ENCODE peak calls at places on chromosomes 1 and 21, in four cellular contexts. Q, U, L and H are unnamed samples.

GRCh38 chr1:198166900-198167299 is 10.1 kb downstream of the NEK7 start:
- DNase-seq in L (no peak), U (no peak), Q (no peak), H (no peak)

GRCh38 chr1:205248793-205249601 is 21.3 kb downstream of the TMCC2 start:
- DNase-seq in U (no peak), Q (no peak), L (no peak), H (no peak)

GRCh38 chr21:26686278-26686677 is 113.2 kb upstream of the CYYR1 start:
- DNase-seq in Q (peak), L (no peak), U (peak), H (peak)

GRCh38 chr1:5129746-5130355 is 475.4 kb downstream of the AJAP1 start:
- DNase-seq in L (no peak), Q (no peak), U (no peak), H (no peak)

GRCh38 chr21:31780944-31781343 is 49.0 kb upstream of the SCAF4 start:
- DNase-seq in L (no peak), U (no peak), Q (no peak), H (no peak)

GRCh38 chr1:33086384-33086850 is 5.5 kb downstream of the AZIN2 start:
- DNase-seq in L (no peak), Q (peak), U (peak), H (peak)

GRCh38 chr1:239353536-239353935 is 32.8 kb upstream of the CHRM3 start:
- DNase-seq in Q (no peak), L (no peak), U (no peak), H (peak)

GRCh38 chr1:47478090-47478489 is 40.2 kb downstream of the FOXD2 start:
- DNase-seq in U (no peak), Q (no peak), L (no peak), H (no peak)

GRCh38 chr1:151211972-151212705 is 13.8 kb downstream of the PIP5K1A start:
- DNase-seq in L (no peak), U (no peak), Q (no peak), H (peak)

GRCh38 chr21:46081022-46081861 is 16.7 kb upstream of the COL6A2 start:
- DNase-seq in L (no peak), U (peak), Q (no peak), H (no peak)

GRCh38 chr1:3058263-3059030 is 10.6 kb upstream of the PRDM16 start:
- DNase-seq in L (no peak), U (no peak), Q (no peak), H (no peak)

GRCh38 chr1:84887261-84887934 is 5.6 kb downstream of the LPAR3 start:
- DNase-seq in Q (no peak), L (no peak), U (no peak), H (no peak)

GRCh38 chr1:211259596-211260126 is 495 bp downstream of the RCOR3 start:
- DNase-seq in Q (no peak), L (peak), U (peak), H (no peak)

GRCh38 chr1:161835963-161836362 is 69.8 kb downstream of the ATF6 start:
- DNase-seq in Q (no peak), L (no peak), U (no peak), H (no peak)

GRCh38 chr1:197909346-197909745 is 6.9 kb downstream of the C1orf53 start:
- DNase-seq in U (no peak), L (no peak), Q (no peak), H (no peak)

GRCh38 chr21:44837537-44837936 is 19.7 kb upstream of the SUMO3 start:
- DNase-seq in U (no peak), L (no peak), Q (no peak), H (no peak)

GRCh38 chr1:119549719-119550141 is 42.7 kb downstream of the HSD3B1 start:
- DNase-seq in U (no peak), Q (peak), L (no peak), H (peak)

GRCh38 chr1:226085675-226086074 is 23.2 kb downstream of the H3-3A start:
- DNase-seq in Q (no peak), L (no peak), U (no peak), H (no peak)

GRCh38 chr1:246569248-246570238 is 3.3 kb downstream of the CNST start:
- DNase-seq in Q (peak), U (peak), L (no peak), H (peak)

GRCh38 chr1:85137660-85138059 is 63.2 kb downstream of the SYDE2 start:
- DNase-seq in L (no peak), U (no peak), Q (no peak), H (no peak)

GRCh38 chr1:206495493-206496046 is 11.8 kb upstream of the RASSF5 start:
- DNase-seq in U (no peak), L (no peak), Q (no peak), H (no peak)

GRCh38 chr1:117899801-117900200 is 29.6 kb downstream of the GDAP2 start:
- DNase-seq in Q (no peak), U (no peak), L (no peak), H (no peak)

GRCh38 chr21:45747802-45748445 is 104.4 kb downstream of the PCBP3 start:
- DNase-seq in L (no peak), U (no peak), Q (no peak), H (peak)

GRCh38 chr1:93770640-93771039 is 89.0 kb upstream of the BCAR3 start:
- DNase-seq in U (no peak), Q (no peak), L (no peak), H (no peak)

GRCh38 chr1:32953495-32953894 is 11.1 kb downstream of the RNF19B start:
- DNase-seq in U (no peak), L (no peak), Q (no peak), H (peak)

GRCh38 chr21:46384556-46384955 is 60.6 kb downstream of the PCNT start:
- DNase-seq in U (no peak), L (no peak), Q (no peak), H (no peak)

GRCh38 chr1:16011936-16012589 is 5.8 kb downstream of the HSPB7 start:
- DNase-seq in L (no peak), U (no peak), Q (no peak), H (no peak)

GRCh38 chr1:26524181-26524580 is 5.4 kb upstream of the RPS6KA1 start:
- DNase-seq in Q (no peak), L (no peak), U (no peak), H (no peak)

GRCh38 chr1:170664283-170664827 is 424 bp downstream of the PRRX1 start:
- DNase-seq in Q (no peak), U (no peak), L (no peak), H (peak)